ENCODE peak calls at places on chromosomes 4 and X, in five cellular contexts. B is LoVo; O is gastrocnemius medialis; M is thoracic aorta; Y is central memory CD4-positive, alpha-beta T cell. V is an unnamed sample.
A peak's percentile ranks its signal among the peaks of the same experiment; 100 is the strongest.

GRCh38 chrX:136170109-136170800 is 22.9 kb downstream of the FHL1 start:
- DNase-seq in B (no peak), O (peak; percentile 70), M (no peak), Y (no peak), V (peak; percentile 59)

GRCh38 chrX:108516184-108516583 is 76.5 kb downstream of the COL4A5 start:
- DNase-seq in B (no peak), O (no peak), M (no peak), Y (no peak), V (peak; percentile 1)

GRCh38 chrX:48592971-48593370 is 4.3 kb upstream of the WDR13 start:
- DNase-seq in B (no peak), O (no peak), M (no peak), Y (no peak), V (peak; percentile 55)

GRCh38 chr4:24226018-24226417 is 336.2 kb upstream of the PPARGC1A start:
- DNase-seq in B (no peak), O (no peak), M (no peak), Y (no peak), V (peak; percentile 72)

GRCh38 chr4:42482516-42483327 is 85.4 kb downstream of the SHISA3 start:
- DNase-seq in B (no peak), O (no peak), M (no peak), Y (no peak), V (no peak)

GRCh38 chrX:8868070-8868795 is 67.0 kb upstream of the FAM9A start:
- DNase-seq in B (no peak), O (no peak), M (no peak), Y (no peak), V (peak; percentile 93)

GRCh38 chr4:2832309-2832980 is 11.2 kb upstream of the ADD1 start:
- DNase-seq in B (no peak), O (peak; percentile 8), M (no peak), Y (no peak), V (no peak)

GRCh38 chr4:42555828-42556227 is 101.1 kb downstream of the ATP8A1 start:
- DNase-seq in B (no peak), O (no peak), M (no peak), Y (no peak), V (peak; percentile 42)

GRCh38 chrX:102840871-102841705 is 96.0 kb upstream of the RAB40AL start:
- DNase-seq in B (no peak), O (no peak), M (no peak), Y (no peak), V (peak; percentile 51)